ENCODE peak calls at places on chromosomes 7 and 10, in six cellular contexts. One of them, this sample, is unnamed.

GRCh38 chr10:126511917-126512487 is 123.7 kb upstream of the ADAM12 start:
- DNase-seq in kidney epithelial cell: no peak
- DNase-seq in body of pancreas: peak; percentile 5
- DNase-seq in BE2C: no peak
- DNase-seq in IMR-90: no peak
- DNase-seq in pancreas: no peak
- DNase-seq in this sample: no peak

GRCh38 chr7:98285132-98286092 is 3.9 kb downstream of the BRI3 start:
- DNase-seq in kidney epithelial cell: no peak
- DNase-seq in body of pancreas: no peak
- DNase-seq in BE2C: no peak
- DNase-seq in IMR-90: no peak
- DNase-seq in pancreas: no peak
- DNase-seq in this sample: no peak

GRCh38 chr7:81301815-81302214 is 383.0 kb upstream of the SEMA3C start:
- DNase-seq in kidney epithelial cell: no peak
- DNase-seq in body of pancreas: no peak
- DNase-seq in BE2C: no peak
- DNase-seq in IMR-90: no peak
- DNase-seq in pancreas: no peak
- DNase-seq in this sample: no peak

GRCh38 chr7:30330134-30331111 is 46.0 kb downstream of the ZNRF2 start:
- DNase-seq in kidney epithelial cell: no peak
- DNase-seq in body of pancreas: peak; percentile 25
- DNase-seq in BE2C: no peak
- DNase-seq in IMR-90: peak; percentile 25
- DNase-seq in pancreas: no peak
- DNase-seq in this sample: no peak

GRCh38 chr7:18531539-18531938 is 36.0 kb downstream of the HDAC9 start:
- DNase-seq in kidney epithelial cell: no peak
- DNase-seq in body of pancreas: no peak
- DNase-seq in BE2C: no peak
- DNase-seq in IMR-90: no peak
- DNase-seq in pancreas: no peak
- DNase-seq in this sample: no peak

GRCh38 chr10:86292462-86293322 is 73.9 kb downstream of the GRID1 start:
- DNase-seq in kidney epithelial cell: no peak
- DNase-seq in body of pancreas: no peak
- DNase-seq in BE2C: peak; percentile 74
- DNase-seq in IMR-90: no peak
- DNase-seq in pancreas: no peak
- DNase-seq in this sample: no peak

GRCh38 chr7:30115709-30116297 is 19.0 kb upstream of the MTURN start:
- DNase-seq in kidney epithelial cell: no peak
- DNase-seq in body of pancreas: no peak
- DNase-seq in BE2C: no peak
- DNase-seq in IMR-90: no peak
- DNase-seq in pancreas: no peak
- DNase-seq in this sample: no peak

GRCh38 chr7:112790651-112790973 is 419 bp upstream of the TMEM168 start:
- DNase-seq in kidney epithelial cell: no peak
- DNase-seq in body of pancreas: no peak
- DNase-seq in BE2C: no peak
- DNase-seq in IMR-90: no peak
- DNase-seq in pancreas: no peak
- DNase-seq in this sample: no peak

GRCh38 chr7:14825909-14826308 is 76.6 kb downstream of the DGKB start:
- DNase-seq in kidney epithelial cell: no peak
- DNase-seq in body of pancreas: no peak
- DNase-seq in BE2C: no peak
- DNase-seq in IMR-90: no peak
- DNase-seq in pancreas: no peak
- DNase-seq in this sample: no peak

GRCh38 chr7:37354661-37355131 is 94.0 kb downstream of the ELMO1 start:
- DNase-seq in kidney epithelial cell: peak; percentile 7
- DNase-seq in body of pancreas: peak; percentile 76
- DNase-seq in BE2C: no peak
- DNase-seq in IMR-90: no peak
- DNase-seq in pancreas: no peak
- DNase-seq in this sample: no peak

GRCh38 chr10:79128241-79128922 is 59.6 kb downstream of the ZMIZ1 start:
- DNase-seq in kidney epithelial cell: no peak
- DNase-seq in body of pancreas: no peak
- DNase-seq in BE2C: no peak
- DNase-seq in IMR-90: no peak
- DNase-seq in pancreas: no peak
- DNase-seq in this sample: no peak

GRCh38 chr7:134327896-134328295 is 11.2 kb upstream of the SLC35B4 start:
- DNase-seq in kidney epithelial cell: no peak
- DNase-seq in body of pancreas: peak; percentile 30
- DNase-seq in BE2C: peak; percentile 74
- DNase-seq in IMR-90: peak; percentile 56
- DNase-seq in pancreas: no peak
- DNase-seq in this sample: peak; percentile 73

GRCh38 chr7:54995631-54996340 is 23.0 kb upstream of the EGFR start:
- DNase-seq in kidney epithelial cell: peak; percentile 59
- DNase-seq in body of pancreas: no peak
- DNase-seq in BE2C: no peak
- DNase-seq in IMR-90: peak; percentile 91
- DNase-seq in pancreas: no peak
- DNase-seq in this sample: no peak

GRCh38 chr7:27804139-27804538 is 64.2 kb downstream of the TAX1BP1 start:
- DNase-seq in kidney epithelial cell: no peak
- DNase-seq in body of pancreas: no peak
- DNase-seq in BE2C: no peak
- DNase-seq in IMR-90: no peak
- DNase-seq in pancreas: no peak
- DNase-seq in this sample: no peak

GRCh38 chr10:43599333-43599732 is 6.9 kb upstream of the ZNF485 start:
- DNase-seq in kidney epithelial cell: no peak
- DNase-seq in body of pancreas: no peak
- DNase-seq in BE2C: no peak
- DNase-seq in IMR-90: no peak
- DNase-seq in pancreas: no peak
- DNase-seq in this sample: no peak

GRCh38 chr10:91464500-91464899 is 54.4 kb downstream of the HECTD2 start:
- DNase-seq in kidney epithelial cell: no peak
- DNase-seq in body of pancreas: no peak
- DNase-seq in BE2C: no peak
- DNase-seq in IMR-90: no peak
- DNase-seq in pancreas: no peak
- DNase-seq in this sample: no peak

GRCh38 chr10:73625004-73625883 is 16.0 kb downstream of the MYOZ1 start:
- DNase-seq in kidney epithelial cell: no peak
- DNase-seq in body of pancreas: peak; percentile 15
- DNase-seq in BE2C: peak; percentile 46
- DNase-seq in IMR-90: peak; percentile 25
- DNase-seq in pancreas: peak; percentile 64
- DNase-seq in this sample: peak; percentile 67

GRCh38 chr10:14360515-14360914 is 29.8 kb upstream of the FRMD4A start:
- DNase-seq in kidney epithelial cell: no peak
- DNase-seq in body of pancreas: no peak
- DNase-seq in BE2C: no peak
- DNase-seq in IMR-90: no peak
- DNase-seq in pancreas: no peak
- DNase-seq in this sample: no peak

GRCh38 chr7:140214075-140214684 is 37.4 kb upstream of the KDM7A start:
- DNase-seq in kidney epithelial cell: peak; percentile 47
- DNase-seq in body of pancreas: peak; percentile 93
- DNase-seq in BE2C: peak; percentile 58
- DNase-seq in IMR-90: peak; percentile 7
- DNase-seq in pancreas: peak; percentile 61
- DNase-seq in this sample: no peak

GRCh38 chr7:134726581-134726980 is 52.9 kb upstream of the CALD1 start:
- DNase-seq in kidney epithelial cell: no peak
- DNase-seq in body of pancreas: no peak
- DNase-seq in BE2C: no peak
- DNase-seq in IMR-90: peak; percentile 48
- DNase-seq in pancreas: no peak
- DNase-seq in this sample: no peak

GRCh38 chr7:4960363-4960762 is 1.4 kb upstream of the MMD2 start:
- DNase-seq in kidney epithelial cell: no peak
- DNase-seq in body of pancreas: no peak
- DNase-seq in BE2C: no peak
- DNase-seq in IMR-90: no peak
- DNase-seq in pancreas: peak; percentile 52
- DNase-seq in this sample: no peak

GRCh38 chr7:70849580-70850235 is 282.2 kb upstream of the GALNT17 start:
- DNase-seq in kidney epithelial cell: no peak
- DNase-seq in body of pancreas: no peak
- DNase-seq in BE2C: no peak
- DNase-seq in IMR-90: no peak
- DNase-seq in pancreas: no peak
- DNase-seq in this sample: no peak

GRCh38 chr7:36984710-36985308 is 260.5 kb upstream of the AOAH start:
- DNase-seq in kidney epithelial cell: no peak
- DNase-seq in body of pancreas: no peak
- DNase-seq in BE2C: no peak
- DNase-seq in IMR-90: no peak
- DNase-seq in pancreas: no peak
- DNase-seq in this sample: peak; percentile 39

GRCh38 chr7:92785923-92786322 is 50.5 kb downstream of the CDK6 start:
- DNase-seq in kidney epithelial cell: no peak
- DNase-seq in body of pancreas: no peak
- DNase-seq in BE2C: no peak
- DNase-seq in IMR-90: peak; percentile 71
- DNase-seq in pancreas: no peak
- DNase-seq in this sample: no peak

GRCh38 chr10:96935810-96936209 is 103.7 kb downstream of the LCOR start:
- DNase-seq in kidney epithelial cell: no peak
- DNase-seq in body of pancreas: no peak
- DNase-seq in BE2C: no peak
- DNase-seq in IMR-90: no peak
- DNase-seq in pancreas: no peak
- DNase-seq in this sample: no peak

GRCh38 chr7:80896856-80897598 is 21.8 kb downstream of the SEMA3C start:
- DNase-seq in kidney epithelial cell: no peak
- DNase-seq in body of pancreas: no peak
- DNase-seq in BE2C: no peak
- DNase-seq in IMR-90: no peak
- DNase-seq in pancreas: no peak
- DNase-seq in this sample: no peak

GRCh38 chr7:152865461-152865860 is 105.9 kb downstream of the ACTR3B start:
- DNase-seq in kidney epithelial cell: no peak
- DNase-seq in body of pancreas: no peak
- DNase-seq in BE2C: no peak
- DNase-seq in IMR-90: no peak
- DNase-seq in pancreas: no peak
- DNase-seq in this sample: no peak

GRCh38 chr7:113904521-113904920 is 14.3 kb downstream of the PPP1R3A start:
- DNase-seq in kidney epithelial cell: no peak
- DNase-seq in body of pancreas: no peak
- DNase-seq in BE2C: no peak
- DNase-seq in IMR-90: no peak
- DNase-seq in pancreas: no peak
- DNase-seq in this sample: no peak

GRCh38 chr10:103278862-103279298 is 1.9 kb downstream of the INA start:
- DNase-seq in kidney epithelial cell: no peak
- DNase-seq in body of pancreas: peak; percentile 24
- DNase-seq in BE2C: peak; percentile 25
- DNase-seq in IMR-90: peak; percentile 55
- DNase-seq in pancreas: peak; percentile 66
- DNase-seq in this sample: peak; percentile 64

GRCh38 chr7:101622609-101623178 is 6.4 kb downstream of the MYL10 start:
- DNase-seq in kidney epithelial cell: no peak
- DNase-seq in body of pancreas: no peak
- DNase-seq in BE2C: no peak
- DNase-seq in IMR-90: no peak
- DNase-seq in pancreas: no peak
- DNase-seq in this sample: no peak

GRCh38 chr7:101624246-101625000 is 4.7 kb downstream of the MYL10 start:
- DNase-seq in kidney epithelial cell: no peak
- DNase-seq in body of pancreas: no peak
- DNase-seq in BE2C: no peak
- DNase-seq in IMR-90: no peak
- DNase-seq in pancreas: no peak
- DNase-seq in this sample: no peak

GRCh38 chr7:101626069-101626671 is 2.9 kb downstream of the MYL10 start:
- DNase-seq in kidney epithelial cell: no peak
- DNase-seq in body of pancreas: no peak
- DNase-seq in BE2C: no peak
- DNase-seq in IMR-90: no peak
- DNase-seq in pancreas: no peak
- DNase-seq in this sample: no peak

GRCh38 chr7:101626758-101627157 is 2.3 kb downstream of the MYL10 start:
- DNase-seq in kidney epithelial cell: no peak
- DNase-seq in body of pancreas: no peak
- DNase-seq in BE2C: no peak
- DNase-seq in IMR-90: no peak
- DNase-seq in pancreas: no peak
- DNase-seq in this sample: no peak

GRCh38 chr7:101625076-101625914 is 3.8 kb downstream of the MYL10 start:
- DNase-seq in kidney epithelial cell: no peak
- DNase-seq in body of pancreas: no peak
- DNase-seq in BE2C: no peak
- DNase-seq in IMR-90: peak; percentile 29
- DNase-seq in pancreas: no peak
- DNase-seq in this sample: peak; percentile 79
- TF ChIP-seq CTCF in kidney epithelial cell: peak; percentile 27
- TF ChIP-seq CTCF in body of pancreas: no peak
- TF ChIP-seq CTCF in BE2C: peak; percentile 20
- TF ChIP-seq CTCF in IMR-90: no peak
- TF ChIP-seq CTCF in pancreas: no peak
- TF ChIP-seq CTCF in this sample: peak; percentile 49

GRCh38 chr7:65971021-65971420 is 11.0 kb downstream of the GUSB start:
- DNase-seq in kidney epithelial cell: no peak
- DNase-seq in body of pancreas: no peak
- DNase-seq in BE2C: no peak
- DNase-seq in IMR-90: no peak
- DNase-seq in pancreas: peak; percentile 26
- DNase-seq in this sample: no peak
- H3K36me3 ChIP-seq in kidney epithelial cell: peaks cover 3% of the 10 kb centered on the region
- H3K36me3 ChIP-seq in body of pancreas: no peaks in the 10 kb centered on the region
- H3K36me3 ChIP-seq in BE2C: peaks cover 100% of the 10 kb centered on the region
- H3K36me3 ChIP-seq in IMR-90: peaks cover 63% of the 10 kb centered on the region
- H3K36me3 ChIP-seq in pancreas: peaks cover 3% of the 10 kb centered on the region
- H3K36me3 ChIP-seq in this sample: peaks cover 90% of the 10 kb centered on the region

GRCh38 chr7:158646766-158647474 is 57.7 kb downstream of the NCAPG2 start:
- DNase-seq in kidney epithelial cell: no peak
- DNase-seq in body of pancreas: peak; percentile 14
- DNase-seq in BE2C: peak; percentile 47
- DNase-seq in IMR-90: no peak
- DNase-seq in pancreas: no peak
- DNase-seq in this sample: peak; percentile 34
- TF ChIP-seq CTCF in kidney epithelial cell: peak; percentile 46
- TF ChIP-seq CTCF in body of pancreas: no peak
- TF ChIP-seq CTCF in BE2C: peak; percentile 67
- TF ChIP-seq CTCF in IMR-90: no peak
- TF ChIP-seq CTCF in pancreas: peak; percentile 24
- TF ChIP-seq CTCF in this sample: peak; percentile 77

DNA sequence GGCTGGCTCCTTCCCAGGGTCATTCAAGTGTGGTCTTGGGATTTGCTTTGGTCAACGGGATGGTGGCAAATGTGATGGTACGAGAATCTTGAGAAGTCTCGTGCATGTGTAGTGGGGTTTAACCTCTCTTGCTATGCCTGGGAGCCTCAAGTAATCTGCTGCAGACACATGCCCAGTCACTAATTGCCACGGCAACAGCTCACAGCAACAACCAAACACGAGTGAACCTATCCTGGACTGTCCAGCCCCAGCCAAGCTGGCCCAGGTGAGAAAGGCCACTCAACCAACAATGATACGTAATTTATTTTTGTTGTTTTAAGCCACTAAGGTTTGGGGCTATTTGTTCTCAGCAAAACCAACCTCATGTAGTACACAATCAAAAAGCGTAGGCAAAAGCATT is 38.1 kb upstream of the DDC start:
- DNase-seq in kidney epithelial cell: no peak
- DNase-seq in body of pancreas: no peak
- DNase-seq in BE2C: no peak
- DNase-seq in IMR-90: no peak
- DNase-seq in pancreas: no peak
- DNase-seq in this sample: no peak
- H3K36me3 ChIP-seq in kidney epithelial cell: peaks cover 2% of the 10 kb centered on the region
- H3K36me3 ChIP-seq in body of pancreas: peaks cover 23% of the 10 kb centered on the region
- H3K36me3 ChIP-seq in BE2C: no peaks in the 10 kb centered on the region
- H3K36me3 ChIP-seq in IMR-90: peaks cover 37% of the 10 kb centered on the region
- H3K36me3 ChIP-seq in pancreas: peaks cover 7% of the 10 kb centered on the region
- H3K36me3 ChIP-seq in this sample: no peaks in the 10 kb centered on the region